ENCODE peak calls at places on chromosomes 5 and 9, in four cellular contexts. H is C1 segment of cervical spinal cord; P is stimulated activated CD8-positive, alpha-beta memory T cell treated with anti-CD3 and anti-CD28 coated beads, Interleukin-15, amount 100 ng/mL, for 1 hour; C is esophagus squamous epithelium. V is an unnamed sample.

GRCh38 chr5:168076561-168076991 is 214.9 kb upstream of the WWC1 start:
- DNase-seq in C (no peak), P (no peak), H (no peak), V (no peak)

GRCh38 chr9:37426846-37427245 is 4.3 kb downstream of the GRHPR start:
- DNase-seq in P (no peak), H (no peak), C (no peak), V (no peak)

GRCh38 chr9:94826644-94827410 is 100.3 kb downstream of the AOPEP start:
- DNase-seq in C (no peak), H (no peak), P (no peak), V (no peak)

GRCh38 chr5:73947876-73948275 is 321.9 kb downstream of the ARHGEF28 start:
- DNase-seq in C (no peak), H (no peak), P (no peak), V (no peak)

GRCh38 chr5:172361566-172362238 is 78.1 kb upstream of the UBTD2 start:
- DNase-seq in H (no peak), C (no peak), P (no peak), V (no peak)

GRCh38 chr9:90827181-90827866 is 25.7 kb downstream of the SYK start:
- DNase-seq in C (no peak), H (no peak), P (no peak), V (no peak)

GRCh38 chr5:180599981-180600553 is 8.8 kb upstream of the SCGB3A1 start:
- DNase-seq in C (no peak), P (no peak), H (no peak), V (no peak)

GRCh38 chr9:138104251-138105122 is 226.9 kb downstream of the CACNA1B start:
- DNase-seq in C (no peak), P (no peak), H (no peak), V (no peak)

GRCh38 chr5:13745508-13745907 is 199.0 kb downstream of the DNAH5 start:
- DNase-seq in C (no peak), P (no peak), H (no peak), V (no peak)

GRCh38 chr5:143896981-143897380 is 85.0 kb downstream of the HMHB1 start:
- DNase-seq in P (no peak), C (no peak), H (no peak), V (no peak)

GRCh38 chr5:59246470-59247250 is 646.9 kb downstream of the PDE4D start:
- DNase-seq in H (no peak), C (no peak), P (no peak), V (no peak)

GRCh38 chr5:172353271-172353807 is 69.8 kb upstream of the UBTD2 start:
- DNase-seq in C (no peak), H (no peak), P (no peak), V (no peak)

GRCh38 chr5:125575561-125576504 is 829.4 kb upstream of the ZNF608 start:
- DNase-seq in P (no peak), C (no peak), H (no peak), V (peak; percentile 27)

GRCh38 chr9:112332272-112332671 is 1.1 kb downstream of the PTBP3 start:
- DNase-seq in H (no peak), P (no peak), C (no peak), V (no peak)

GRCh38 chr5:35857606-35858205 is 1.0 kb downstream of the IL7R start:
- DNase-seq in C (no peak), P (no peak), H (no peak), V (no peak)

GRCh38 chr9:109870365-109870764 is 90.4 kb downstream of the PALM2AKAP2 start:
- DNase-seq in H (no peak), C (no peak), P (no peak), V (no peak)

GRCh38 chr5:179232091-179232490 is 113.2 kb downstream of the ADAMTS2 start:
- DNase-seq in P (no peak), C (no peak), H (no peak), V (no peak)

GRCh38 chr9:124291801-124292396 is 34.1 kb downstream of the NEK6 start:
- DNase-seq in H (no peak), C (no peak), P (peak; percentile 4), V (peak; percentile 38)

GRCh38 chr5:136525546-136525945 is 160.2 kb upstream of the TRPC7 start:
- DNase-seq in P (no peak), C (no peak), H (no peak), V (no peak)

GRCh38 chr9:127349483-127350127 is 47.4 kb upstream of the SLC2A8 start:
- DNase-seq in H (no peak), P (no peak), C (no peak), V (no peak)

GRCh38 chr9:108278341-108278740 is 577.4 kb downstream of the ACTL7B start:
- DNase-seq in C (no peak), P (no peak), H (no peak), V (no peak)

GRCh38 chr5:77197840-77198554 is 12.5 kb upstream of the PDE8B start:
- DNase-seq in C (no peak), P (no peak), H (no peak), V (no peak)

GRCh38 chr5:173290477-173291131 is 37.6 kb downstream of the STC2 start:
- DNase-seq in C (no peak), H (no peak), P (no peak), V (no peak)

GRCh38 chr9:101736723-101737122 is 1.7 kb downstream of the GRIN3A start:
- DNase-seq in P (no peak), H (no peak), C (no peak), V (no peak)

GRCh38 chr9:29976981-29977380 is 2403.7 kb upstream of the C9orf72 start:
- DNase-seq in H (no peak), C (no peak), P (no peak), V (no peak)

GRCh38 chr9:5455181-5455580 is 4.8 kb downstream of the CD274 start:
- DNase-seq in C (no peak), H (no peak), P (no peak), V (no peak)